ENCODE peak calls at places on chromosomes 4 and X, in eight cellular contexts. V is neural progenitor cell, T is NCI-H2107, Q is mucosa of gallbladder, N is T-helper 1 cell, Y is Panc1, F is IMR-90, I is C1 segment of cervical spinal cord. H is an unnamed sample.

GRCh38 chrX:120660638-120661037 is 30.8 kb upstream of the C1GALT1C1 start:
- DNase-seq in V (no peak), T (no peak), Q (no peak), N (no peak), Y (no peak), F (no peak), I (no peak), H (no peak)

GRCh38 chr4:48127882-48128394 is 6.1 kb downstream of the TXK start:
- DNase-seq in V (peak), T (no peak), Q (peak), N (peak), Y (peak), F (peak), I (peak), H (peak)

GRCh38 chr4:123250843-123251242 is 145.8 kb upstream of the SPRY1 start:
- DNase-seq in V (no peak), T (no peak), Q (no peak), N (no peak), Y (no peak), F (peak), I (no peak), H (peak)

GRCh38 chr4:183146478-183146877 is 47.4 kb downstream of the WWC2 start:
- DNase-seq in V (no peak), T (no peak), Q (no peak), N (no peak), Y (no peak), F (no peak), I (peak), H (no peak)

GRCh38 chr4:1752284-1753041 is 31.1 kb downstream of the TACC3 start:
- DNase-seq in V (no peak), T (no peak), Q (no peak), N (no peak), Y (no peak), F (peak), I (no peak), H (no peak)

GRCh38 chrX:140431521-140431920 is 73.3 kb downstream of the SOX3 start:
- DNase-seq in V (no peak), T (no peak), Q (no peak), N (no peak), Y (no peak), F (peak), I (no peak), H (no peak)

GRCh38 chr4:147862043-147862692 is 130.3 kb downstream of the ARHGAP10 start:
- DNase-seq in V (no peak), T (no peak), Q (no peak), N (no peak), Y (no peak), F (no peak), I (no peak), H (no peak)

GRCh38 chr4:151583188-151583587 is 174.2 kb downstream of the FHIP1A start:
- DNase-seq in V (no peak), T (no peak), Q (no peak), N (no peak), Y (no peak), F (no peak), I (no peak), H (no peak)

GRCh38 chr4:124685851-124686250 is 26.7 kb downstream of the ANKRD50 start:
- DNase-seq in V (no peak), T (no peak), Q (no peak), N (no peak), Y (no peak), F (no peak), I (no peak), H (no peak)

GRCh38 chrX:1524874-1525582 is 12.0 kb downstream of the P2RY8 start:
- DNase-seq in V (no peak), T (no peak), Q (no peak), N (no peak), Y (no peak), F (no peak), I (no peak), H (no peak)

GRCh38 chr4:82797591-82798081 is 960 bp downstream of the SCD5 start:
- DNase-seq in V (peak), T (no peak), Q (no peak), N (no peak), Y (no peak), F (peak), I (no peak), H (no peak)

GRCh38 chrX:141669689-141670088 is 28.9 kb downstream of the SPANXD start:
- DNase-seq in V (no peak), T (no peak), Q (no peak), N (no peak), Y (no peak), F (no peak), I (no peak), H (no peak)

GRCh38 chr4:139814285-139815015 is 148.8 kb downstream of the MGST2 start:
- DNase-seq in V (no peak), T (no peak), Q (no peak), N (no peak), Y (no peak), F (peak), I (no peak), H (no peak)

GRCh38 chr4:143768007-143768591 is 67.6 kb upstream of the FREM3 start:
- DNase-seq in V (no peak), T (no peak), Q (no peak), N (no peak), Y (no peak), F (no peak), I (no peak), H (no peak)

GRCh38 chrX:24485976-24486680 is 21.0 kb downstream of the PDK3 start:
- DNase-seq in V (peak), T (no peak), Q (no peak), N (no peak), Y (no peak), F (no peak), I (no peak), H (no peak)

GRCh38 chrX:29661290-29661689 is 554.1 kb upstream of the MAGEB2 start:
- DNase-seq in V (no peak), T (no peak), Q (no peak), N (no peak), Y (no peak), F (peak), I (no peak), H (peak)

H was measured in HCEC 1CT.